ENCODE peak calls at places on chromosomes 13 and 19, in nine cellular contexts. E is fibroblast of villous mesenchyme, X is fibroblast of pulmonary artery, A is MCF 10A, G is glutamatergic neuron, U is H9, O is progenitor cell of endocrine pancreas, Z is heart left ventricle, N is GM12864. M is an unnamed sample.

GRCh38 chr13:46345866-46346265 is 41.2 kb downstream of the RUBCNL start:
- DNase-seq in E (no peak), X (no peak), A (no peak), G (no peak), U (no peak), O (no peak), Z (no peak), N (no peak), M (no peak)

GRCh38 chr13:59680429-59681024 is 483.2 kb downstream of the DIAPH3 start:
- DNase-seq in E (peak; percentile 30), X (peak; percentile 48), A (peak; percentile 42), G (no peak), U (no peak), O (no peak), Z (no peak), N (no peak), M (no peak)

GRCh38 chr13:28753208-28753892 is 34.6 kb upstream of the SLC46A3 start:
- DNase-seq in E (peak; percentile 96), X (peak; percentile 95), A (peak; percentile 93), G (no peak), U (peak; percentile 79), O (no peak), Z (peak; percentile 69), N (no peak), M (no peak)

GRCh38 chr19:5369962-5370367 is 29.4 kb upstream of the PTPRS start:
- DNase-seq in E (peak; percentile 16), X (peak; percentile 28), A (peak; percentile 66), G (peak; percentile 90), U (peak; percentile 87), O (peak; percentile 82), Z (no peak), N (no peak), M (peak; percentile 81)

GRCh38 chr19:5971714-5972354 is 6.1 kb downstream of the RANBP3 start:
- DNase-seq in E (no peak), X (no peak), A (no peak), G (no peak), U (no peak), O (no peak), Z (no peak), N (no peak), M (no peak)

GRCh38 chr19:37948362-37948761 is 41.4 kb downstream of the SIPA1L3 start:
- DNase-seq in E (no peak), X (no peak), A (peak; percentile 53), G (no peak), U (no peak), O (no peak), Z (no peak), N (no peak), M (no peak)

GRCh38 chr13:76830805-76831204 is 55.4 kb downstream of the KCTD12 start:
- DNase-seq in E (no peak), X (no peak), A (no peak), G (no peak), U (no peak), O (no peak), Z (no peak), N (no peak), M (no peak)

GRCh38 chr13:21735621-21736401 is 64.9 kb downstream of the FGF9 start:
- DNase-seq in E (no peak), X (no peak), A (no peak), G (no peak), U (no peak), O (no peak), Z (peak; percentile 64), N (no peak), M (peak; percentile 17)

GRCh38 chr19:8684001-8684902 is 14.3 kb downstream of the ACTL9 start:
- DNase-seq in E (no peak), X (no peak), A (no peak), G (no peak), U (no peak), O (no peak), Z (no peak), N (no peak), M (no peak)

GRCh38 chr19:1244693-1245451 is 3.3 kb downstream of the ATP5F1D start:
- DNase-seq in E (no peak), X (no peak), A (peak; percentile 51), G (no peak), U (no peak), O (no peak), Z (peak; percentile 91), N (no peak), M (no peak)

GRCh38 chr13:40129467-40129866 is 474.0 kb downstream of the COG6 start:
- DNase-seq in E (no peak), X (no peak), A (no peak), G (no peak), U (no peak), O (no peak), Z (no peak), N (no peak), M (no peak)

GRCh38 chr13:29815336-29815735 is 35.1 kb downstream of the UBL3 start:
- DNase-seq in E (no peak), X (no peak), A (no peak), G (no peak), U (no peak), O (no peak), Z (no peak), N (no peak), M (no peak)

GRCh38 chr19:14786421-14786851 is 8.1 kb upstream of the ADGRE2 start:
- DNase-seq in E (peak; percentile 34), X (peak; percentile 9), A (peak; percentile 43), G (peak; percentile 63), U (peak; percentile 81), O (no peak), Z (peak; percentile 32), N (no peak), M (peak; percentile 54)

GRCh38 chr13:114132419-114133121 is at the start of gene RASA3:
- DNase-seq in E (peak; percentile 85), X (peak; percentile 84), A (peak; percentile 71), G (peak; percentile 83), U (peak; percentile 90), O (peak; percentile 72), Z (peak; percentile 89), N (no peak), M (peak; percentile 89)

GRCh38 chr13:53782400-53783030 is 753.9 kb downstream of the OLFM4 start:
- DNase-seq in E (peak; percentile 24), X (peak; percentile 66), A (peak; percentile 69), G (no peak), U (peak; percentile 33), O (peak; percentile 11), Z (no peak), N (peak; percentile 1), M (peak; percentile 44)

GRCh38 chr13:24865158-24865557 is 101.2 kb downstream of the RNF17 start:
- DNase-seq in E (peak; percentile 21), X (peak; percentile 27), A (peak; percentile 16), G (no peak), U (no peak), O (no peak), Z (no peak), N (no peak), M (no peak)
- TF ChIP-seq CTCF in E (peak; percentile 24), X (peak; percentile 31), A (no peak), G (no peak), U (no peak), O (no peak), Z (no peak), N (no peak), M (no peak)

GRCh38 chr13:75479102-75479501 is 2.9 kb downstream of the TBC1D4 start:
- DNase-seq in E (peak; percentile 67), X (no peak), A (no peak), G (no peak), U (no peak), O (no peak), Z (no peak), N (no peak), M (no peak)

GRCh38 chr13:75480691-75481175 is 1.2 kb downstream of the TBC1D4 start:
- DNase-seq in E (peak; percentile 56), X (peak; percentile 46), A (peak; percentile 59), G (peak; percentile 54), U (peak; percentile 72), O (peak; percentile 47), Z (peak; percentile 65), N (peak; percentile 74), M (peak; percentile 61)

GRCh38 chr13:75482070-75482819 is at the start of gene TBC1D4:
- DNase-seq in E (peak; percentile 93), X (peak; percentile 94), A (peak; percentile 92), G (peak; percentile 85), U (peak; percentile 92), O (peak; percentile 80), Z (peak; percentile 92), N (peak; percentile 68), M (peak; percentile 85)

GRCh38 chr13:75482820-75483079 is 781 bp upstream of the TBC1D4 start:
- DNase-seq in E (no peak), X (no peak), A (no peak), G (no peak), U (no peak), O (no peak), Z (no peak), N (no peak), M (no peak)

GRCh38 chr13:75481176-75482069 is 546 bp downstream of the TBC1D4 start:
- DNase-seq in E (no peak), X (no peak), A (peak; percentile 36), G (peak; percentile 60), U (peak; percentile 52), O (peak; percentile 30), Z (peak; percentile 41), N (no peak), M (peak; percentile 66)
- TF ChIP-seq CTCF in E (no peak), X (no peak), A (no peak), G (no peak), U (no peak), O (no peak), Z (no peak), N (no peak), M (no peak)

GRCh38 chr19:18940791-18941627 is at the start of gene HOMER3:
- DNase-seq in E (peak; percentile 64), X (peak; percentile 56), A (peak; percentile 74), G (peak; percentile 93), U (peak; percentile 54), O (peak; percentile 86), Z (peak; percentile 91), N (no peak), M (peak; percentile 94)

GRCh38 chr19:18943465-18943864 is 2.4 kb upstream of the HOMER3 start:
- DNase-seq in E (no peak), X (no peak), A (no peak), G (no peak), U (no peak), O (no peak), Z (no peak), N (no peak), M (no peak)

GRCh38 chr19:18942692-18943091 is 1.7 kb upstream of the HOMER3 start:
- DNase-seq in E (no peak), X (no peak), A (no peak), G (no peak), U (no peak), O (no peak), Z (no peak), N (no peak), M (no peak)

GRCh38 chr19:18939922-18940775 is 868 bp downstream of the HOMER3 start:
- DNase-seq in E (peak; percentile 62), X (peak; percentile 33), A (peak; percentile 64), G (peak; percentile 74), U (peak; percentile 77), O (peak; percentile 48), Z (peak; percentile 56), N (no peak), M (peak; percentile 77)

GRCh38 chr19:18941628-18942354 is 774 bp upstream of the HOMER3 start:
- DNase-seq in E (no peak), X (no peak), A (no peak), G (no peak), U (peak; percentile 55), O (no peak), Z (no peak), N (no peak), M (no peak)
- TF ChIP-seq CTCF in E (no peak), X (no peak), A (no peak), G (no peak), U (no peak), O (peak; percentile 6), Z (no peak), N (no peak), M (no peak)

GRCh38 chr13:42660367-42660965 is 86.5 kb downstream of the TNFSF11 start:
- DNase-seq in E (peak; percentile 28), X (peak; percentile 51), A (peak; percentile 31), G (no peak), U (no peak), O (no peak), Z (no peak), N (no peak), M (no peak)
- TF ChIP-seq CTCF in E (peak; percentile 29), X (peak; percentile 42), A (peak; percentile 35), G (no peak), U (no peak), O (no peak), Z (no peak), N (peak; percentile 1), M (no peak)

M was measured in nephron progenitor cell.